ENCODE peak calls at places on chromosomes 6 and 20, in eight cellular contexts. K is stomach; D is heart left ventricle; C is keratinocyte; G is psoas muscle; Z is upper lobe of right lung; S is naive thymus-derived CD4-positive, alpha-beta T cell; L is thoracic aorta. T is an unnamed sample.
A peak's percentile ranks its signal among the peaks of the same experiment; 100 is the strongest.

GRCh38 chr20:33411136-33411690 is 9.9 kb upstream of the CDK5RAP1 start:
- DNase-seq in K (no peak), D (no peak), C (no peak), G (no peak), Z (no peak), S (no peak), L (no peak), T (no peak)

GRCh38 chr20:64157878-64158277 is 6.4 kb upstream of the MYT1 start:
- DNase-seq in K (no peak), D (no peak), C (no peak), G (no peak), Z (no peak), S (no peak), L (no peak), T (no peak)

GRCh38 chr6:105389543-105389942 is 13.3 kb downstream of the PREP start:
- DNase-seq in K (no peak), D (no peak), C (no peak), G (no peak), Z (no peak), S (no peak), L (no peak), T (no peak)

GRCh38 chr6:7723041-7723447 is 2.9 kb upstream of the BMP6 start:
- DNase-seq in K (peak; percentile 81), D (peak; percentile 83), C (peak; percentile 75), G (peak; percentile 79), Z (peak; percentile 76), S (peak; percentile 30), L (no peak), T (peak; percentile 13)

GRCh38 chr6:148557796-148558457 is 188.9 kb upstream of the UST start:
- DNase-seq in K (no peak), D (no peak), C (no peak), G (no peak), Z (no peak), S (no peak), L (no peak), T (peak; percentile 20)

GRCh38 chr6:42555477-42556457 is 8.1 kb upstream of the UBR2 start:
- DNase-seq in K (no peak), D (no peak), C (no peak), G (no peak), Z (no peak), S (no peak), L (no peak), T (no peak)

GRCh38 chr6:96649926-96650325 is 87.0 kb downstream of the FHL5 start:
- DNase-seq in K (no peak), D (no peak), C (no peak), G (no peak), Z (no peak), S (no peak), L (no peak), T (no peak)

GRCh38 chr6:40788661-40789111 is 201.5 kb upstream of the LRFN2 start:
- DNase-seq in K (no peak), D (no peak), C (no peak), G (no peak), Z (no peak), S (no peak), L (no peak), T (no peak)

GRCh38 chr6:134482585-134483346 is 164.9 kb upstream of the SGK1 start:
- DNase-seq in K (no peak), D (peak; percentile 59), C (no peak), G (peak; percentile 49), Z (no peak), S (no peak), L (no peak), T (no peak)

GRCh38 chr6:53752856-53753255 is 41.9 kb upstream of the LRRC1 start:
- DNase-seq in K (no peak), D (no peak), C (no peak), G (no peak), Z (no peak), S (no peak), L (no peak), T (no peak)

GRCh38 chr6:89989742-89990141 is 95.5 kb downstream of the GJA10 start:
- DNase-seq in K (no peak), D (no peak), C (no peak), G (no peak), Z (no peak), S (no peak), L (no peak), T (no peak)

GRCh38 chr6:37979392-37980221 is 160.1 kb downstream of the ZFAND3 start:
- DNase-seq in K (no peak), D (no peak), C (no peak), G (no peak), Z (no peak), S (no peak), L (no peak), T (no peak)

GRCh38 chr20:54433653-54434052 is 41.7 kb upstream of the DOK5 start:
- DNase-seq in K (peak; percentile 57), D (no peak), C (no peak), G (no peak), Z (peak; percentile 71), S (no peak), L (no peak), T (no peak)

GRCh38 chr6:52745764-52746201 is 17.5 kb downstream of the GSTA2 start:
- DNase-seq in K (no peak), D (no peak), C (no peak), G (no peak), Z (no peak), S (no peak), L (no peak), T (no peak)

GRCh38 chr6:90319044-90319443 is 22.4 kb upstream of the BACH2 start:
- DNase-seq in K (no peak), D (no peak), C (no peak), G (no peak), Z (no peak), S (no peak), L (no peak), T (no peak)

GRCh38 chr6:12751694-12752304 is 35.2 kb downstream of the PHACTR1 start:
- DNase-seq in K (peak; percentile 55), D (peak; percentile 41), C (peak; percentile 11), G (peak; percentile 22), Z (no peak), S (no peak), L (no peak), T (no peak)

GRCh38 chr20:23086056-23086551 is at the start of gene CD93:
- DNase-seq in K (no peak), D (peak; percentile 64), C (no peak), G (no peak), Z (no peak), S (no peak), L (no peak), T (no peak)

GRCh38 chr6:156821707-156822106 is 44.5 kb downstream of the ARID1B start:
- DNase-seq in K (no peak), D (no peak), C (no peak), G (no peak), Z (no peak), S (no peak), L (no peak), T (no peak)

GRCh38 chr6:2725999-2726567 is 24.6 kb downstream of the MYLK4 start:
- DNase-seq in K (no peak), D (no peak), C (no peak), G (no peak), Z (no peak), S (no peak), L (no peak), T (no peak)

GRCh38 chr20:25707695-25708094 is 11.0 kb upstream of the ZNF337 start:
- DNase-seq in K (no peak), D (no peak), C (no peak), G (no peak), Z (no peak), S (no peak), L (no peak), T (no peak)

GRCh38 chr20:25705830-25706351 is 9.2 kb upstream of the ZNF337 start:
- DNase-seq in K (no peak), D (no peak), C (no peak), G (no peak), Z (no peak), S (no peak), L (no peak), T (no peak)

GRCh38 chr20:25706793-25707192 is 10.1 kb upstream of the ZNF337 start:
- DNase-seq in K (no peak), D (no peak), C (no peak), G (no peak), Z (no peak), S (no peak), L (no peak), T (peak; percentile 46)
- H3K4me1 ChIP-seq in K (no peaks in the 10 kb centered on the region), D (no peaks in the 10 kb centered on the region), C (peaks cover 3% of the 10 kb centered on the region), G (no peaks in the 10 kb centered on the region), Z (no peaks in the 10 kb centered on the region), S (peaks cover 18% of the 10 kb centered on the region), L (no peaks in the 10 kb centered on the region), T (peaks cover 15% of the 10 kb centered on the region)

DNA sequence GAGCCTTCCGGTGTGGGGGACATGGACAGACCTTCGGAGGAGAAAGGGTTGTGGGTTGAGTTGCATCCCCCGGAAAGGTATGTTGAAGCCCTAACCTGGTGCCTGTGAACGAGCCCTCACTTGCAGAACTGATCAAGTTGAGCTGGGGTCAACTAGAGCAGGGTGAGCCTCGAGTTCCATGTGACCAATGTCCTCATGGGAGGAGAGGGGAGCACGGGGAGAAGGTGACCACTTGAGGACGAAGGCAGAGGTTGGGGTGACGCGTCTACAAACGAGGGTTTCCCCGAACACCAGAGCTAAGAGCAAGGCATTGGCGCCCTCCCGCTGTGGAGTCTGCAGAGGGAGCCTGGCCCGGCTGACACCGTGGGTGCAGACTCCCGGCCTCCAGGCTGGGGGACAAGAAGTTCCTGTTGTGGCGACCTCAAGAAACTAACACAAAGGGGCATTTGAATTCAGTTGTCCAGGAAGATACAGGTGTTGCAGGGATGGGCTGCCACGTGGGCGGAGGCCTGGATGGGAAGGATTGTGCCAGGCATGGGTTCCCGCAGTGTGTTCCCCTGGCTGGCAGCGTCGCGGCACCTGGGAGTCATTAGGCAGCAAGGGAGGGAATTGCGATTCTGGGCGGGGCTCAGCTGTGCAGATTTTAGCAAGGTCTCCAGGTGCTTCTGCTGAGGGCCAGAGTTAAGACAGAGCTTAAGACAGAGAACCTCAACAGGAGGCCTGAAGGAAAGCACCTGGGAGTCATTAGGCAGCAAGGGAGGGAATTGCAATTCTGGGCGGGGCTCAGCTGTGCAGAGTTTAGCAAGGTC is 20.4 kb upstream of the UNC93A start:
- DNase-seq in K (no peak), D (no peak), C (no peak), G (no peak), Z (no peak), S (no peak), L (no peak), T (no peak)
- H3K27ac ChIP-seq in K (no peak overlapping the region), D (no peak overlapping the region), C (no peak overlapping the region), G (no peak overlapping the region), Z (no peak overlapping the region), S (no peak overlapping the region), L (no peak overlapping the region), T (no peak overlapping the region)

DNA sequence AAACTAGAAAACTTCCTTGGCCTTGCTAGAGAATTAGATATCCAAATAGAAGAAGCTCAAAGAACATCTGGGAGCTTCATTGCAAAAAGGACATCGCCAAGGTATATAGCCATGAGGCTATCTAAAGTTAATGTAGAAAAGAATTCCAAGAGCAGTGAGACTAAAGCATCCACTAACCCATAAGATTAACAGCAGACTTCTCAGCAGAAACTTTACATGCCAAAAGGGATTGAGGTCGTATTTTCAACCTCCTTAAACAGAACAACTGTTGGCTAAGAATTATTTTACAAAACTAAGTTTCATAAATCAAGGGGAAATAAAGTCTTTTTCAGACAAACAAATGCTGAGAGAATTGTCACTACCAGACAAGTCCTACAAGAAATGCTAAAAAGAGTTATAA is 149.1 kb upstream of the COL21A1 start:
- DNase-seq in K (no peak), D (no peak), C (no peak), G (no peak), Z (no peak), S (no peak), L (no peak), T (no peak)
- H3K27me3 ChIP-seq in K (no peaks in the 10 kb centered on the region), D (no peaks in the 10 kb centered on the region), C (no peaks in the 10 kb centered on the region), G (no peaks in the 10 kb centered on the region), Z (no peaks in the 10 kb centered on the region), S (no peaks in the 10 kb centered on the region), L (no peaks in the 10 kb centered on the region), T (no peaks in the 10 kb centered on the region)

GRCh38 chr20:36101201-36101600 is 53.3 kb upstream of the EPB41L1 start:
- DNase-seq in K (peak; percentile 79), D (no peak), C (no peak), G (no peak), Z (no peak), S (no peak), L (no peak), T (no peak)
- H3K4me1 ChIP-seq in K (peaks cover 78% of the 10 kb centered on the region), D (peaks cover 21% of the 10 kb centered on the region), C (peaks cover 16% of the 10 kb centered on the region), G (no peaks in the 10 kb centered on the region), Z (peaks cover 62% of the 10 kb centered on the region), S (no peaks in the 10 kb centered on the region), L (peaks cover 34% of the 10 kb centered on the region), T (no peaks in the 10 kb centered on the region)

T was measured in CD8-positive, alpha-beta T cell.